ENCODE peak calls at places on chromosomes 2 and 18, in ten cellular contexts. Y is astrocyte of the spinal cord; W is keratinocyte; Q is MCF 10A; A is type B pancreatic cell; K is PC-3; F is left ventricle myocardium inferior; C is WERI-Rb-1; U is CD4-positive, alpha-beta T cell; G is mucosa of descending colon. X is an unnamed sample.

GRCh38 chr18:45282101-45282812 is 333.0 kb upstream of the SLC14A2 start:
- DNase-seq in Q (peak), G (no peak), A (no peak), C (no peak), F (no peak), Y (peak), K (no peak), U (no peak), W (no peak), X (no peak)

GRCh38 chr18:45361148-45361851 is 254.0 kb upstream of the SLC14A2 start:
- DNase-seq in A (no peak), K (no peak), Q (no peak), U (no peak), C (no peak), W (no peak), Y (no peak), G (no peak), F (no peak), X (no peak)

GRCh38 chr18:57433492-57434176 is 1.5 kb upstream of the ONECUT2 start:
- DNase-seq in Y (no peak), G (no peak), U (no peak), C (no peak), W (no peak), F (no peak), K (peak), A (no peak), Q (no peak), X (no peak)

GRCh38 chr2:59933948-59934347 is 619.5 kb downstream of the BCL11A start:
- DNase-seq in G (no peak), A (no peak), K (no peak), Q (no peak), Y (no peak), U (no peak), F (no peak), C (no peak), W (no peak), X (no peak)

GRCh38 chr2:42071762-42072161 is 23.9 kb downstream of the PKDCC start:
- DNase-seq in U (no peak), Y (no peak), C (no peak), Q (no peak), K (no peak), G (no peak), W (no peak), A (no peak), F (no peak), X (no peak)

GRCh38 chr2:101753720-101754490 is 56.4 kb downstream of the MAP4K4 start:
- DNase-seq in W (no peak), F (no peak), U (no peak), A (no peak), Q (no peak), G (no peak), Y (no peak), C (no peak), K (no peak), X (no peak)

GRCh38 chr2:111918383-111918806 is 20.0 kb downstream of the MERTK start:
- DNase-seq in K (peak), Q (no peak), A (no peak), C (no peak), W (no peak), Y (peak), U (no peak), G (no peak), F (no peak), X (no peak)

GRCh38 chr2:34306745-34307144 is 707.6 kb upstream of the FAM98A start:
- DNase-seq in Q (no peak), A (no peak), Y (no peak), G (no peak), U (no peak), W (no peak), C (no peak), F (no peak), K (no peak), X (no peak)

GRCh38 chr2:4381773-4382172 is 678.4 kb downstream of the DCDC2C start:
- DNase-seq in A (no peak), K (no peak), F (no peak), Y (no peak), Q (no peak), C (no peak), U (no peak), W (no peak), G (no peak), X (no peak)

GRCh38 chr2:38187416-38188127 is 111.6 kb upstream of the CYP1B1 start:
- DNase-seq in F (peak), Y (peak), W (no peak), Q (peak), A (no peak), G (peak), K (peak), C (no peak), U (no peak), X (no peak)

GRCh38 chr2:234395801-234396478 is 100.9 kb downstream of the ARL4C start:
- DNase-seq in Q (no peak), G (no peak), C (peak), K (no peak), Y (no peak), U (no peak), W (no peak), A (no peak), F (no peak), X (peak)

GRCh38 chr2:11567631-11568031 is 33.8 kb downstream of the GREB1 start:
- DNase-seq in G (no peak), A (no peak), Y (no peak), U (no peak), C (peak), F (no peak), Q (no peak), K (no peak), W (no peak), X (no peak)

GRCh38 chr18:681985-682384 is 24.5 kb downstream of the TYMS start:
- DNase-seq in F (no peak), U (no peak), C (no peak), K (no peak), W (no peak), G (no peak), Y (no peak), A (no peak), Q (no peak), X (no peak)

GRCh38 chr2:173978447-173978846 is 13.3 kb upstream of the SP3 start:
- DNase-seq in C (no peak), G (no peak), W (no peak), U (no peak), A (no peak), Y (no peak), K (peak), Q (peak), F (no peak), X (no peak)

GRCh38 chr2:190640124-190640523 is 8.8 kb upstream of the NAB1 start:
- DNase-seq in K (no peak), F (no peak), Q (peak), G (no peak), W (no peak), U (no peak), Y (no peak), A (no peak), C (no peak), X (no peak)

GRCh38 chr2:180980943-180981898 is 816 bp downstream of the UBE2E3 start:
- DNase-seq in G (peak), A (no peak), Y (peak), Q (peak), K (peak), U (no peak), F (peak), W (no peak), C (peak), X (no peak)

GRCh38 chr2:69222984-69223658 is 163.9 kb downstream of the GFPT1 start:
- DNase-seq in A (no peak), G (no peak), W (no peak), C (peak), Q (no peak), K (no peak), F (peak), Y (peak), U (no peak), X (no peak)

GRCh38 chr2:49813208-49813607 is 658.9 kb upstream of the FSHR start:
- DNase-seq in F (no peak), A (no peak), W (no peak), Y (no peak), K (no peak), U (no peak), C (no peak), Q (no peak), G (no peak), X (no peak)

GRCh38 chr18:2411381-2411977 is 159.8 kb downstream of the METTL4 start:
- DNase-seq in U (no peak), K (peak), W (peak), F (no peak), Q (peak), G (no peak), A (no peak), C (no peak), Y (peak), X (no peak)

GRCh38 chr2:224098473-224098872 is 59.4 kb upstream of the SERPINE2 start:
- DNase-seq in F (peak), K (no peak), Q (no peak), Y (no peak), A (no peak), W (no peak), C (no peak), U (no peak), G (no peak), X (no peak)

GRCh38 chr2:46481541-46482193 is 2.3 kb downstream of the TMEM247 start:
- DNase-seq in Q (peak), C (no peak), W (no peak), A (no peak), F (no peak), G (no peak), Y (peak), K (peak), U (no peak), X (no peak)

GRCh38 chr2:235549735-235550377 is 56.0 kb downstream of the AGAP1 start:
- DNase-seq in Q (no peak), A (no peak), F (no peak), C (no peak), U (no peak), K (no peak), W (no peak), G (no peak), Y (no peak), X (no peak)

GRCh38 chr2:112216158-112216557 is 38.7 kb downstream of the ZC3H8 start:
- DNase-seq in G (no peak), U (no peak), A (no peak), F (no peak), C (no peak), K (peak), Q (peak), W (no peak), Y (no peak), X (no peak)

GRCh38 chr2:240930631-240931318 is 24.6 kb downstream of the CROCC2 start:
- DNase-seq in Q (no peak), U (no peak), A (no peak), K (no peak), W (no peak), Y (no peak), F (peak), G (peak), C (peak), X (no peak)

GRCh38 chr2:240929364-240930095 is 23.4 kb downstream of the CROCC2 start:
- DNase-seq in K (no peak), U (no peak), F (no peak), A (no peak), C (peak), W (no peak), Y (no peak), Q (no peak), G (peak), X (no peak)

GRCh38 chr2:240931319-240931949 is 25.3 kb downstream of the CROCC2 start:
- DNase-seq in K (no peak), G (peak), U (no peak), F (no peak), Y (no peak), C (no peak), Q (no peak), W (no peak), A (no peak), X (no peak)

GRCh38 chr2:240928476-240929363 is 22.6 kb downstream of the CROCC2 start:
- DNase-seq in U (no peak), F (peak), W (no peak), K (no peak), C (peak), Q (no peak), G (peak), A (no peak), Y (no peak), X (no peak)

DNA sequence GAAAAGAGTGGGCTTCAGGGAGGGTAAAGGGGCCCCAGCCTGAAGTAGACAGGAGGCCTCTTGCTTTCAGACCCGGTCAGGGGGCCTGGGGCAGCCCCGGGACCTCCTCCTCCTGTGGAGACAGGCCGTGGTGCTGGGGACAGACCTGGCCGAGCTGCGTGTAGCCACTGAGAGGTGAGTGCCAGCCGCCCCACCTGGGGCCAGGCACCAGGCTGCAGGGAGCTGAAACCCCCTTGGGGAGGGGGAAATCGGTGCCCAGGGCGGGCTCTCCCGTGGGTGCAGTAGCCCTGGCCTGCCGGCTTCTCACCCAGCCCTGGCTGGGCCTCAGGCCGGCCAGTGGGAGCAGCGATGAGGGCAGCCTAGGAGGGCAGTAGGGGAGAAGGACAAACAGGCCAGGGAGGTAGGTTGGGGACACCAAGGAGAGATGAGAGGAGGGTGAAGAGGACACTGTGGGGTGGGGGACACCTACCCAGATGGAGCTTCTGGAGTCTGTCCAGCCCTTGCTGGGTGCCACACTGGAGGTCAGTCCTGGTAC is 24.0 kb downstream of the CROCC2 start:
- DNase-seq in Y (no peak), K (no peak), A (no peak), U (no peak), W (no peak), C (peak), G (peak), F (peak), Q (no peak), X (no peak)
- TF ChIP-seq CTCF in Y (no peak), K (no peak), A (no peak), U (no peak), W (no peak), C (no peak), G (no peak), F (no peak), Q (no peak), X (no peak)

GRCh38 chr2:182241936-182242335 is 184.9 kb downstream of the PDE1A start:
- DNase-seq in C (no peak), K (no peak), F (no peak), G (no peak), W (no peak), Y (no peak), A (no peak), U (no peak), Q (no peak), X (no peak)

GRCh38 chr2:182242561-182242960 is 184.3 kb downstream of the PDE1A start:
- DNase-seq in W (no peak), A (no peak), Y (no peak), C (no peak), K (no peak), G (no peak), Q (no peak), U (no peak), F (no peak), X (no peak)

GRCh38 chr2:182245963-182246362 is 180.9 kb downstream of the PDE1A start:
- DNase-seq in Q (no peak), C (no peak), G (no peak), F (no peak), K (peak), U (no peak), Y (no peak), A (no peak), W (peak), X (no peak)

GRCh38 chr2:182240862-182241371 is 185.9 kb downstream of the PDE1A start:
- DNase-seq in W (no peak), U (no peak), A (no peak), C (peak), G (no peak), Q (peak), F (no peak), K (peak), Y (peak), X (peak)
- TF ChIP-seq CTCF in W (peak), U (no peak), A (peak), C (peak), G (peak), Q (peak), F (peak), K (peak), Y (peak), X (peak)

GRCh38 chr2:78778756-78779510 is 246.6 kb upstream of the REG3G start:
- DNase-seq in A (no peak), G (peak), C (no peak), K (no peak), U (no peak), Q (no peak), W (no peak), Y (no peak), F (no peak), X (no peak)
- TF ChIP-seq CTCF in A (no peak), G (no peak), C (no peak), K (no peak), U (no peak), Q (no peak), W (no peak), Y (no peak), F (no peak), X (no peak)

GRCh38 chr2:157302492-157303099 is 23.0 kb downstream of the ERMN start:
- DNase-seq in W (peak), F (no peak), C (peak), G (no peak), U (no peak), Q (peak), Y (peak), K (peak), A (no peak), X (no peak)

GRCh38 chr2:157304811-157305712 is 20.6 kb downstream of the ERMN start:
- DNase-seq in Y (peak), F (no peak), U (no peak), A (no peak), Q (no peak), K (peak), G (no peak), C (peak), W (no peak), X (no peak)

GRCh38 chr2:157305713-157306110 is 19.9 kb downstream of the ERMN start:
- DNase-seq in U (no peak), F (no peak), A (no peak), K (no peak), G (no peak), Y (no peak), C (no peak), Q (no peak), W (no peak), X (no peak)

GRCh38 chr2:157303612-157304011 is 22.0 kb downstream of the ERMN start:
- DNase-seq in Y (no peak), F (no peak), G (no peak), Q (no peak), A (no peak), C (no peak), W (no peak), K (no peak), U (no peak), X (no peak)

DNA sequence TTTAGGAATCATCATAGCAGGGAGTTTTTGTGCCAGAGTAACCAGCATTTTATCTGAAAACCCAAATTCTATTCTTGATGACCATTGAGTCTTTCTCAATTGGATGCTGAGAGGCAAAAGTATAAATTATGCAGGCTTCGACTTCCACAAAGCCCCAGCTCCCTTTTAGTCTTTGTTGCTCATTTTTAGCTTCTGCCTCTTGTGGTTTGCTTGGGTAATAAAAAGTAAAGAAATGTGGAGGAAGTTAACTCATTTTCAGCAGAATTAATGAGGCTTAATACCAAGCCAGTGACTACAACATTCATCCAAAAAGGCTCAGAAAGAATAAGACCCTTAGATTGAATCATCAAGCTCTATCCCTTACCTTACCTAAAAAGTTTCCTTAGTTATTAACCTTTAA is 18.6 kb downstream of the ERMN start:
- DNase-seq in G (no peak), A (no peak), W (no peak), K (peak), Q (no peak), U (no peak), F (no peak), C (no peak), Y (peak), X (no peak)
- TF ChIP-seq CTCF in G (no peak), A (peak), W (no peak), K (peak), Q (no peak), U (no peak), F (no peak), C (no peak), Y (peak), X (peak)

DNA sequence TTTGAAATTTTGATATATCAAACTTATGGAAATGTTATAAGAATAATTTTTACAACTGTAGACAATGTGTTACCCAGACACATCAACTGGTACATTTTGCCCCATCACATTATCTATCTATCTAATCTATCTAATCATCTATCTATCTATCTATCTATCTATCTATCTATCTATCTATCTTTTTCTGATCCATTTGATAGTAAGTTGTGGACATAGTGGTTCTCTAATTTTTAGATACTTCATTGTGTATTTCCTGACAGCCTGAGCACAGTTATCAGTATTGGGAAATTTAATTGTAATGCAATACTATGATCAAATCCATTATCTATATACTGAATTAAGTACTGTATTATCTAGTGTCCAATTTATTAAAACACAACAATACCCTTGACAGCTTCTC is 42.0 kb upstream of the TMEM18 start:
- DNase-seq in F (no peak), K (no peak), Y (no peak), Q (no peak), U (no peak), W (no peak), G (no peak), C (no peak), A (no peak), X (no peak)
- TF ChIP-seq CTCF in F (no peak), K (no peak), Y (no peak), Q (no peak), U (no peak), W (no peak), G (no peak), C (no peak), A (no peak), X (no peak)

GRCh38 chr2:102929721-102930120 is 167.9 kb downstream of the TMEM182 start:
- DNase-seq in W (no peak), C (no peak), Q (no peak), G (no peak), F (no peak), U (no peak), K (no peak), A (no peak), Y (no peak), X (no peak)

GRCh38 chr2:102927854-102928267 is 166.0 kb downstream of the TMEM182 start:
- DNase-seq in Y (no peak), U (no peak), C (no peak), W (no peak), K (no peak), Q (no peak), G (no peak), A (no peak), F (no peak), X (no peak)

GRCh38 chr2:102925003-102925402 is 163.2 kb downstream of the TMEM182 start:
- DNase-seq in F (no peak), U (no peak), K (no peak), Y (no peak), C (no peak), W (no peak), A (no peak), G (no peak), Q (no peak), X (no peak)
- TF ChIP-seq CTCF in F (no peak), U (no peak), K (no peak), Y (no peak), C (no peak), W (no peak), A (no peak), G (no peak), Q (no peak), X (no peak)

X was measured in glutamatergic neuron.